ENCODE peak calls at places on chromosomes 4 and X, in four cellular contexts. U is CD8-positive, alpha-beta T cell; R is fibroblast of mammary gland; W is GM06990. Z is an unnamed sample.

GRCh38 chr4:123340381-123340701 is 56.3 kb upstream of the SPRY1 start:
- DNase-seq in U (no peak), R (peak), W (no peak), Z (peak)

GRCh38 chrX:152844256-152844655 is 13.4 kb downstream of the NSDHL start:
- DNase-seq in U (no peak), R (no peak), W (no peak), Z (no peak)

GRCh38 chr4:6236816-6237390 is 32.7 kb upstream of the WFS1 start:
- DNase-seq in U (no peak), R (no peak), W (no peak), Z (peak)

GRCh38 chr4:68390205-68390604 is 40.3 kb upstream of the YTHDC1 start:
- DNase-seq in U (no peak), R (no peak), W (no peak), Z (no peak)

GRCh38 chr4:105092356-105092755 is 54.3 kb upstream of the TET2 start:
- DNase-seq in U (no peak), R (peak), W (no peak), Z (no peak)

GRCh38 chrX:87808576-87809243 is 291.1 kb downstream of the KLHL4 start:
- DNase-seq in U (no peak), R (no peak), W (no peak), Z (peak)

GRCh38 chr4:1072830-1073446 is 40.4 kb downstream of the RNF212 start:
- DNase-seq in U (peak), R (peak), W (no peak), Z (peak)

GRCh38 chrX:148223361-148223760 is 242.2 kb downstream of the FMR1NB start:
- DNase-seq in U (no peak), R (no peak), W (no peak), Z (no peak)

GRCh38 chr4:163344147-163345050 is 707 bp downstream of the NPY5R start:
- DNase-seq in U (no peak), R (no peak), W (no peak), Z (no peak)

GRCh38 chr4:139887962-139888735 is 222.5 kb downstream of the MGST2 start:
- DNase-seq in U (no peak), R (no peak), W (peak), Z (no peak)

GRCh38 chrX:3175659-3176438 is 134.6 kb downstream of the ARSF start:
- DNase-seq in U (no peak), R (peak), W (no peak), Z (no peak)

GRCh38 chr4:21858971-21859370 is 89.6 kb downstream of the KCNIP4 start:
- DNase-seq in U (no peak), R (peak), W (no peak), Z (no peak)

GRCh38 chr4:100268807-100269206 is 78.5 kb upstream of the DDIT4L start:
- DNase-seq in U (no peak), R (no peak), W (no peak), Z (no peak)

GRCh38 chr4:7186081-7186480 is 6.3 kb upstream of the SORCS2 start:
- DNase-seq in U (no peak), R (no peak), W (no peak), Z (no peak)

GRCh38 chrX:49001521-49002090 is 458 bp downstream of the GRIPAP1 start:
- DNase-seq in U (peak), R (peak), W (no peak), Z (peak)

GRCh38 chr4:137375111-137375850 is 157.0 kb downstream of the PCDH18 start:
- DNase-seq in U (no peak), R (peak), W (no peak), Z (no peak)

GRCh38 chrX:69116077-69116476 is 49.2 kb downstream of the PJA1 start:
- DNase-seq in U (no peak), R (no peak), W (no peak), Z (no peak)

GRCh38 chr4:14529653-14530052 is 472.6 kb upstream of the CPEB2 start:
- DNase-seq in U (no peak), R (peak), W (no peak), Z (no peak)

GRCh38 chr4:180999217-180999616 is 1244.0 kb upstream of the TENM3 start:
- DNase-seq in U (no peak), R (peak), W (no peak), Z (no peak)

GRCh38 chr4:158812543-158812942 is 43.7 kb downstream of the FNIP2 start:
- DNase-seq in U (no peak), R (no peak), W (no peak), Z (no peak)

GRCh38 chrX:121135488-121136207 is 88.2 kb downstream of the GLUD2 start:
- DNase-seq in U (no peak), R (no peak), W (no peak), Z (no peak)

GRCh38 chr4:26484032-26484515 is 6.2 kb downstream of the CCKAR start:
- DNase-seq in U (no peak), R (no peak), W (no peak), Z (no peak)

GRCh38 chr4:86107112-86107511 is 252.7 kb downstream of the MAPK10 start:
- DNase-seq in U (no peak), R (no peak), W (no peak), Z (no peak)

GRCh38 chr4:186190456-186191265 is 706 bp upstream of the CYP4V2 start:
- DNase-seq in U (peak), R (peak), W (no peak), Z (no peak)

GRCh38 chrX:112840382-112841113 is at the start of gene AMOT:
- DNase-seq in U (peak), R (peak), W (peak), Z (no peak)

GRCh38 chr4:1832690-1833089 is 23.3 kb downstream of the LETM1 start:
- DNase-seq in U (no peak), R (peak), W (no peak), Z (no peak)

GRCh38 chrX:143669395-143669794 is 33.5 kb upstream of the SLITRK4 start:
- DNase-seq in U (no peak), R (peak), W (no peak), Z (no peak)

GRCh38 chrX:118221257-118221656 is 104.6 kb upstream of the KLHL13 start:
- DNase-seq in U (no peak), R (no peak), W (no peak), Z (no peak)

GRCh38 chrX:39874202-39874816 is 223.4 kb downstream of the BCOR start:
- DNase-seq in U (peak), R (no peak), W (peak), Z (no peak)

GRCh38 chr4:120685756-120686278 is 236.7 kb downstream of the PRDM5 start:
- DNase-seq in U (no peak), R (peak), W (no peak), Z (no peak)

GRCh38 chrX:26411045-26411444 is 195.1 kb downstream of the MAGEB5 start:
- DNase-seq in U (no peak), R (no peak), W (no peak), Z (no peak)

GRCh38 chr4:185040523-185040922 is 22.2 kb downstream of the HELT start:
- DNase-seq in U (no peak), R (no peak), W (no peak), Z (no peak)

GRCh38 chrX:74133156-74133796 is 170.7 kb upstream of the ZCCHC13 start:
- DNase-seq in U (peak), R (peak), W (peak), Z (no peak)

GRCh38 chrX:139890991-139891700 is 41.7 kb downstream of the ATP11C start:
- DNase-seq in U (no peak), R (peak), W (no peak), Z (no peak)

GRCh38 chr4:114161809-114162208 is 182.4 kb upstream of the ARSJ start:
- DNase-seq in U (no peak), R (no peak), W (no peak), Z (no peak)

GRCh38 chr4:184459413-184459812 is 14.9 kb downstream of the IRF2 start:
- DNase-seq in U (no peak), R (peak), W (no peak), Z (no peak)

GRCh38 chrX:65451663-65452062 is 82.9 kb downstream of the LAS1L start:
- DNase-seq in U (no peak), R (peak), W (no peak), Z (no peak)

GRCh38 chrX:153884136-153885076 is 1.6 kb downstream of the L1CAM start:
- DNase-seq in U (no peak), R (no peak), W (peak), Z (no peak)
- TF ChIP-seq CTCF in U (no peak), R (no peak), W (no peak), Z (no peak)

GRCh38 chr4:69617083-69617694 is 22.3 kb downstream of the UGT2A2 start:
- DNase-seq in U (no peak), R (peak), W (no peak), Z (no peak)
- TF ChIP-seq CTCF in U (no peak), R (peak), W (peak), Z (no peak)

GRCh38 chr4:62159306-62159705 is 959.2 kb downstream of the ADGRL3 start:
- DNase-seq in U (no peak), R (no peak), W (no peak), Z (no peak)

GRCh38 chr4:62159876-62160275 is 959.8 kb downstream of the ADGRL3 start:
- DNase-seq in U (no peak), R (no peak), W (no peak), Z (no peak)

GRCh38 chr4:62161446-62161845 is 961.3 kb downstream of the ADGRL3 start:
- DNase-seq in U (no peak), R (no peak), W (no peak), Z (no peak)

GRCh38 chr4:62162606-62163005 is 962.5 kb downstream of the ADGRL3 start:
- DNase-seq in U (no peak), R (no peak), W (no peak), Z (no peak)
- TF ChIP-seq CTCF in U (no peak), R (no peak), W (no peak), Z (no peak)

DNA sequence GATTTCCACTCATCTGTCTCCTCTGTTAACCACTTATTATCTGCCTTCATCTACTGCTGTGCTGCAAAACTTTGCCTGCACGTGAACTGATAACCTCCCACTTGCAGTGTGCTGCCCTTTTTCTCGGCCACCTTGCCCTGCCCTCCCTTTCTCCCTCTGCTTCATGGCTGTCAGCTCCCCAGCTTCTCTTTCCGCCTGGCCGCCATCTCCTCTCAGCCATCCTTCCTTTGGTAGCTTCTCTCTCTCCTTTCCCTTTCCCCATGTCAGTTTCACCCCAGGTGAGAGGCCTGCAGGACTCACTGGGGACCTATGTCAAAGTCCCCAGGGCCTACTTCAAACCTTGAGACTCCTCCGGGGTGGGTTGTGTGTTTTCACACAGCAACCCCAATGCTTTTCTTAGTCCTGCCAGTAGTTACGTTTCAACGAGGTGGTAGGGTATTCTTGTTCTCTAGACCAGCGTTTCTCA is 6.6 kb downstream of the MSL3 start:
- DNase-seq in U (no peak), R (no peak), W (no peak), Z (no peak)
- TF ChIP-seq CTCF in U (no peak), R (no peak), W (no peak), Z (no peak)

DNA sequence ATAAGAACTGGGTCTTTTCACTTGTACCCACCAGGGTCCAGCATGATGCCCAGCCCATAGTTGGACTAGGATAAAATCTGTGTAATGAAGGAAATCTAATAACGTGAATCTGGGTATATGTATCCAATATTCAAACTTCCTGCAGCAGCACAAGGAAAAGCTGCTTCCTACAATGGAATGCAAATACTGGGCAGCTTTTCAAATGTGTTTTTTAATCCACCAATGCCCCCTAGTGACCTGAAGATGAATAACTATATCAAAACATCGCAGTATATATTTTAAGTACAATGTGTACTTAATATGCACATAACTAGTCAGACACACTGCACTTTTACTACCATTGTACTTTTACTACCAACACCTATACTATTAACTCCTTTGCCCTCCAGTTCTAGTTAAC is 5.3 kb downstream of the APOO start:
- DNase-seq in U (no peak), R (peak), W (no peak), Z (no peak)
- TF ChIP-seq CTCF in U (peak), R (peak), W (peak), Z (peak)

GRCh38 chr4:8393593-8394038 is 46.9 kb downstream of the ACOX3 start:
- DNase-seq in U (no peak), R (peak), W (no peak), Z (no peak)
- TF ChIP-seq CTCF in U (no peak), R (peak), W (no peak), Z (no peak)

DNA sequence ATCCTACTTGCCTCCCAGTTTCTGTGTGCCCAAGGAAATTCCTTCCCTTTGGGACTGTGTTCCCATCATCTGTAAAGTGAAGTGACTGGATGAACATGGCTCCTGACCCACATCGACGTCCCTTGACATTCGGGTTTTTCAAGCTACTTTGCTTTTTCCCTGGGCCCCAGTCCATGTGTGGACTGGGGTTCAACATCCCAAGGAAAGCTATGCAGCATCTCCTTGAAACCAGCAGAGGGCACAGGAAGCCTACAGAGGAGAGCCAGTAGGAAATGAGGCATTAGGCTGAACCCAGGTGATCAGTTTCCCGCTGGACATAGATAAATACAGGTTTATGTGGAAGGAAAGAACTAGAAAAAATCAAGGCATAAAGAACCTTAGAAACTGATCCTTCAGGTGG is 145.1 kb upstream of the ARHGEF9 start:
- DNase-seq in U (no peak), R (peak), W (no peak), Z (no peak)
- TF ChIP-seq CTCF in U (no peak), R (peak), W (no peak), Z (no peak)

DNA sequence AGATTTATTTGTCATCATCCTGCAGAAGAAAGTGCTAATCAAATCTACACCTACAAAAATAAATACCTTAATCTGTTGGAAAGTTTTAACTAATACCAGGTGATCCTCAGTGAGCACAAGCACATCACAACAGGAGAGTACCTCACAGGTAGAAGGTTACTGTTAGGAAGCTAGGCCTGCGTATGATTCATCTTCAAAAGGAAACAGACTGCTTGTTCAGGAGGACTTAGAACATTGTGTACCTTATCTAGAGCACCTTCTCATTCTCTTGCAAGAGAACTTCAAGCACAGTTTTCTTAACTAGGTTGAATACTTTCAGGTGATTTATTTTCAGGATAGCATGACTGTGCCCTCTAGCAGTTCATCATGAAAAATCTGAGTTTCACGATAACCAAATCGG is 54.2 kb downstream of the MND1 start:
- DNase-seq in U (no peak), R (no peak), W (no peak), Z (no peak)
- TF ChIP-seq CTCF in U (no peak), R (no peak), W (no peak), Z (no peak)

Z was measured in CD14-positive monocyte.